ENCODE peak calls at places on chromosomes 16 and 17, in four cellular contexts. M is H1, J is K562, Q is HepG2. D is an unnamed sample.

GRCh38 chr16:1613240-1613639 is 1.1 kb downstream of the CRAMP1 start:
- DNase-seq in M (no peak), J (no peak), Q (no peak), D (no peak)

GRCh38 chr17:21595086-21595485 is 97.2 kb upstream of the KCNJ18 start:
- DNase-seq in M (no peak), J (no peak), Q (peak; percentile 9), D (no peak)

GRCh38 chr17:38435795-38436194 is 7.5 kb downstream of the ARHGAP23 start:
- DNase-seq in M (no peak), J (peak; percentile 68), Q (no peak), D (no peak)

GRCh38 chr16:27315333-27316037 is 1.7 kb downstream of the IL4R start:
- DNase-seq in M (peak; percentile 60), J (no peak), Q (peak; percentile 81), D (peak; percentile 58)

GRCh38 chr16:34050787-34051320 is 591.4 kb downstream of the TP53TG3F start:
- DNase-seq in M (no peak), J (no peak), Q (no peak), D (no peak)

GRCh38 chr16:68508013-68508412 is 31.1 kb upstream of the ZFP90 start:
- DNase-seq in M (no peak), J (no peak), Q (no peak), D (no peak)

GRCh38 chr17:61218438-61218837 is 181.2 kb upstream of the TBX2 start:
- DNase-seq in M (no peak), J (no peak), Q (no peak), D (peak; percentile 12)

GRCh38 chr16:10668322-10669045 is 26.2 kb downstream of the TEKT5 start:
- DNase-seq in M (peak; percentile 57), J (no peak), Q (peak; percentile 64), D (peak; percentile 45)

GRCh38 chr17:64216385-64217248 is 46.4 kb downstream of the TEX2 start:
- DNase-seq in M (peak; percentile 55), J (peak; percentile 66), Q (peak; percentile 94), D (no peak)

GRCh38 chr17:82235775-82236141 is 6.9 kb downstream of the SLC16A3 start:
- DNase-seq in M (no peak), J (no peak), Q (no peak), D (no peak)

GRCh38 chr17:74691151-74691550 is 21.6 kb downstream of the CD300LF start:
- DNase-seq in M (no peak), J (no peak), Q (no peak), D (no peak)

GRCh38 chr17:38561416-38562214 is 44.1 kb downstream of the SRCIN1 start:
- DNase-seq in M (no peak), J (no peak), Q (no peak), D (no peak)

GRCh38 chr17:8151641-8152111 is 528 bp downstream of the PER1 start:
- DNase-seq in M (no peak), J (no peak), Q (no peak), D (no peak)

GRCh38 chr16:19307587-19308241 is 22.2 kb downstream of the CLEC19A start:
- DNase-seq in M (peak; percentile 84), J (peak; percentile 46), Q (peak; percentile 33), D (no peak)

GRCh38 chr17:7043544-7044268 is at the start of gene SLC16A11:
- DNase-seq in M (peak; percentile 75), J (no peak), Q (no peak), D (no peak)

GRCh38 chr16:81076566-81077076 is 417 bp downstream of the C16orf46 start:
- DNase-seq in M (peak; percentile 96), J (peak; percentile 94), Q (peak; percentile 79), D (peak; percentile 83)

GRCh38 chr16:12758031-12758669 is 45.5 kb downstream of the CPPED1 start:
- DNase-seq in M (no peak), J (no peak), Q (no peak), D (no peak)

GRCh38 chr17:21209511-21210175 is 4.3 kb downstream of the TMEM11 start:
- DNase-seq in M (no peak), J (no peak), Q (no peak), D (no peak)

GRCh38 chr17:9571201-9571600 is 4.4 kb downstream of the STX8 start:
- DNase-seq in M (no peak), J (no peak), Q (no peak), D (no peak)

GRCh38 chr17:33696102-33696501 is 403.0 kb upstream of the ASIC2 start:
- DNase-seq in M (no peak), J (peak; percentile 41), Q (no peak), D (no peak)

GRCh38 chr16:89242795-89243200 is 25.3 kb downstream of the ZNF778 start:
- DNase-seq in M (no peak), J (no peak), Q (no peak), D (no peak)

GRCh38 chr16:82460761-82461160 is 166.0 kb upstream of the CDH13 start:
- DNase-seq in M (no peak), J (no peak), Q (peak; percentile 55), D (no peak)

GRCh38 chr16:82464192-82464591 is 162.6 kb upstream of the CDH13 start:
- DNase-seq in M (no peak), J (no peak), Q (no peak), D (no peak)

GRCh38 chr16:82454566-82454965 is 172.2 kb upstream of the CDH13 start:
- DNase-seq in M (no peak), J (no peak), Q (no peak), D (no peak)

GRCh38 chr16:82456683-82457082 is 170.1 kb upstream of the CDH13 start:
- DNase-seq in M (peak; percentile 69), J (peak; percentile 74), Q (peak; percentile 50), D (peak; percentile 52)

DNA sequence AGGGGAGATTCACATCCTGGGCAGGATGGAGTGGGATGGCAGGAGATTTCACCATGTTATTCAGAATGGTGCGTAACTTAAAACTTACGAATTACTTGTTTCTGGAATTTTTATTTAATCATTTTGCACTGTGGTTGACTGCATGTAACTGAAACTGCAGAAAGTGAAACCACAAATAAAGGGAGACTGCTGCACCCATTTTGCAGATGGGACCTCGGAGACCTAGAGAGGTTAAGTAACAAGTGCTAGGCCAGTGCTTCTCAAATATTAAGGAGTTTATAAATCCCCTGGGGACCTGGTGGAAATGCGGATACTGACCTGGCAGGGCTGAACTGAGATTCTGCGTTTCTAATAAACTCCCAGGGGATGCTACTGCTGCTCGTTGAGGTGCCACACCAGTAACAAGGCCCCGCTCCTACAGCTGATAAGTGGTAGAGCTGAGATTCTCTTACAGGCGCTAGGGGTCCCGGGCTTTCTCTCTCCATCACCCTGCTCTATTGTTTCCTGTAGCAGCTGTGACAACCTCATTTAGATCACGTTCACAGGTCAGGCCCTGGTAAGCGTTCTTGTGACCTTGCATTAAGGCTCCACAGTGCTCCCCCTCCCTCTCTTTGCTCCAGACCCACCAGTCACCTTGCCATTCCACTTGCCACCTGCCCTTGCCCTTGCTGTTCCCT is 167.1 kb upstream of the CDH13 start:
- DNase-seq in M (no peak), J (no peak), Q (no peak), D (no peak)
- TF ChIP-seq MAX in M (no peak), J (no peak), Q (no peak), D (no peak)

GRCh38 chr16:49200223-49200820 is 81.3 kb downstream of the CBLN1 start:
- DNase-seq in M (no peak), J (no peak), Q (no peak), D (no peak)

GRCh38 chr16:49201118-49201517 is 80.5 kb downstream of the CBLN1 start:
- DNase-seq in M (no peak), J (no peak), Q (no peak), D (no peak)

GRCh38 chr16:49204191-49204590 is 77.4 kb downstream of the CBLN1 start:
- DNase-seq in M (no peak), J (no peak), Q (no peak), D (no peak)

GRCh38 chr16:49203361-49203760 is 78.3 kb downstream of the CBLN1 start:
- DNase-seq in M (no peak), J (no peak), Q (no peak), D (no peak)
- TF ChIP-seq RAD21 in M (no peak), J (no peak), Q (no peak), D (no peak)

GRCh38 chr17:36599546-36600250 is 1.7 kb upstream of the MRM1 start:
- DNase-seq in M (no peak), J (no peak), Q (no peak), D (no peak)

GRCh38 chr17:36601303-36602029 is at the start of gene MRM1:
- DNase-seq in M (peak; percentile 93), J (peak; percentile 94), Q (peak; percentile 86), D (peak; percentile 96)

GRCh38 chr17:36602030-36602737 is 801 bp downstream of the MRM1 start:
- DNase-seq in M (peak; percentile 65), J (peak; percentile 25), Q (no peak), D (peak; percentile 22)

GRCh38 chr17:36600477-36600876 is 906 bp upstream of the MRM1 start:
- DNase-seq in M (no peak), J (no peak), Q (no peak), D (no peak)

DNA sequence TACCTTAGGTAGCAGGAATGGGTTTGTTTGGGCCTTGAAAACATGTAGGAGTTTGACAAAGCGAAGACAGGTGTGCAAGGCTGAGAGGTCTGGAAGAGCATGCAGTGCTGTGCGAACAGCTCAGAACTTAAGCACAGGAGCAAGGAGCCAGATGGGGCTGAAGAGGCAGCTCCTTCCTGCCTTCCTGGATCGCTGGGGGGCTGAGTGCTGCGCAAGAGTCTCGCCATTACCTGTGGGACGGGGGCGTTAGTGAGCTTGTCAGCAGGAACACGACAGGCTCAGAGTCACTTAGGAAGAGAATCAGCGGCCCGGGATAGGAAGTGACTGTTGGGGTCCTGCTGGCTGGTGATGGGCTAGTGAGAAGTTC is 464 bp upstream of the MRM1 start:
- DNase-seq in M (no peak), J (no peak), Q (no peak), D (no peak)
- TF ChIP-seq JUN in M (no peak), J (no peak), Q (no peak), D (no peak)

GRCh38 chr16:57115504-57116182 is 23.3 kb downstream of the CPNE2 start:
- DNase-seq in M (no peak), J (no peak), Q (no peak), D (no peak)
- TF ChIP-seq MAX in M (no peak), J (no peak), Q (no peak), D (no peak)

GRCh38 chr17:65277576-65277975 is 140.4 kb downstream of the RGS9 start:
- DNase-seq in M (no peak), J (no peak), Q (no peak), D (no peak)
- TF ChIP-seq RAD21 in M (no peak), J (no peak), Q (no peak), D (no peak)

GRCh38 chr17:4229627-4230026 is 34.2 kb downstream of the ANKFY1 start:
- DNase-seq in M (no peak), J (no peak), Q (no peak), D (no peak)
- TF ChIP-seq JUN in M (no peak), J (no peak), Q (no peak), D (no peak)

GRCh38 chr16:64907844-64908243 is 214.0 kb downstream of the CDH11 start:
- DNase-seq in M (no peak), J (no peak), Q (no peak), D (no peak)
- TF ChIP-seq MAX in M (no peak), J (no peak), Q (no peak), D (no peak)

GRCh38 chr16:85563515-85564276 is 49.4 kb upstream of the GSE1 start:
- DNase-seq in M (peak; percentile 49), J (peak; percentile 69), Q (peak; percentile 78), D (no peak)
- TF ChIP-seq RAD21 in M (peak; percentile 60), J (peak; percentile 93), Q (peak; percentile 96), D (peak; percentile 57)

D was measured in A549.